ENCODE peak calls at places on chromosomes 2 and 18, in five cellular contexts. J, H, M, N and D are unnamed samples.

GRCh38 chr2:96523659-96524481 is 12.7 kb upstream of the ARID5A start:
- DNase-seq in J (no peak), H (peak; percentile 24), M (no peak), N (no peak), D (no peak)

GRCh38 chr2:12502759-12503158 is 214.0 kb upstream of the TRIB2 start:
- DNase-seq in J (no peak), H (peak; percentile 71), M (no peak), N (no peak), D (no peak)

GRCh38 chr2:108604196-108604595 is 69.9 kb downstream of the LIMS1 start:
- DNase-seq in J (no peak), H (peak; percentile 62), M (no peak), N (no peak), D (peak; percentile 57)

GRCh38 chr2:73034661-73035374 is 36.7 kb downstream of the SFXN5 start:
- DNase-seq in J (no peak), H (no peak), M (no peak), N (no peak), D (no peak)

GRCh38 chr2:40348665-40349064 is 103.2 kb downstream of the SLC8A1 start:
- DNase-seq in J (no peak), H (peak; percentile 88), M (no peak), N (no peak), D (peak; percentile 84)

GRCh38 chr2:64260817-64261216 is 116.6 kb upstream of the PELI1 start:
- DNase-seq in J (no peak), H (no peak), M (no peak), N (peak; percentile 75), D (no peak)

GRCh38 chr18:79580481-79581171 is 99.0 kb upstream of the CTDP1 start:
- DNase-seq in J (peak; percentile 71), H (no peak), M (no peak), N (no peak), D (no peak)

GRCh38 chr2:127614731-127615130 is 31.2 kb upstream of the GPR17 start:
- DNase-seq in J (peak; percentile 21), H (peak; percentile 13), M (no peak), N (no peak), D (no peak)

GRCh38 chr18:30288662-30289414 is 753.7 kb downstream of the DSC3 start:
- DNase-seq in J (no peak), H (no peak), M (no peak), N (no peak), D (no peak)

GRCh38 chr2:101949304-101949703 is 42.5 kb upstream of the IL1R2 start:
- DNase-seq in J (no peak), H (no peak), M (no peak), N (no peak), D (no peak)

GRCh38 chr2:46367286-46367685 is 70.1 kb downstream of the EPAS1 start:
- DNase-seq in J (no peak), H (peak; percentile 47), M (no peak), N (no peak), D (no peak)

GRCh38 chr2:6977786-6978185 is 60.6 kb downstream of the RNF144A start:
- DNase-seq in J (no peak), H (no peak), M (no peak), N (no peak), D (no peak)

GRCh38 chr2:158130832-158131473 is 29.3 kb downstream of the UPP2 start:
- DNase-seq in J (no peak), H (no peak), M (peak; percentile 84), N (no peak), D (no peak)

GRCh38 chr18:44741551-44741950 is 60.9 kb downstream of the SETBP1 start:
- DNase-seq in J (no peak), H (no peak), M (no peak), N (no peak), D (no peak)

DNA sequence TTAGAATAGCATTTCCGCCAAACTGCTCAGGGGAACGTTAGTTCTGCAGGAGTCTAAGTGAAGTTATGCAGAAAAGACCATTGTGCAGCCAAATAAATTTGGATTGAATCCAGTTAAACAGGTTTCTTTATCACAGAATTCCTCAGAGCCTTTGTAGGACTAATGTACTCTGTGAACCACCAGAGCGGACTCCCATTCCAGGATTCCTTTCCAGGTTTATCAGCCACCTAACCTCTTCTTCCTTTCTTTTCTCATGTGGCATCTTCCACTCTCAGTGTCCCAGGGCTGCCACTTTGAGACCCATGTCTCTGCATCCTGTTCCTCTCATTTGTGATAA is 350.4 kb downstream of the TSN start:
- DNase-seq in J (no peak), H (no peak), M (no peak), N (no peak), D (no peak)
- H3K4me3 ChIP-seq in J (no peak overlapping the region), H (no peak overlapping the region), M (no peak overlapping the region), N (no peak overlapping the region), D (no peak overlapping the region)

DNA sequence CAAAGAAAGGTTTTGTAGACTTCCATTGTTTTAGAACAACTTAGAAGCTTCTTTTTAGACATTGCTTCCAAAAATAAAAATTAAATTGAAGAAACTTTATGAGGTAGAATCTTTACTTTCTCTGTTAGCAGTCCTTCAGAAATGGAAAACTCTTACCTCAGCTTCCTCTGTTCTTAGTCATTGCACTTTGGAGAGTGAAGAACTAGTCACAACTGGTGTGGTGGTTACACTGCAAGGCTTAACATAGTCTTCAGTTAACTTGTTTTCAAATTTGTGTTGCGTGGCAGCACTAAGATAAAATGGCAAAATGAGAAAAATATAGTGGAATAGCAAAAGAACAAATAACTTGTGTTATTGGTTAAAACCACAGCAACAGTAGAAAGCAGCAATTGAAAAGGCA is 332.6 kb downstream of the KIAA1328 start:
- DNase-seq in J (no peak), H (no peak), M (no peak), N (no peak), D (no peak)
- H3K4me3 ChIP-seq in J (no peak overlapping the region), H (no peak overlapping the region), M (no peak overlapping the region), N (no peak overlapping the region), D (no peak overlapping the region)

GRCh38 chr2:225464346-225465025 is 65.0 kb downstream of the NYAP2 start:
- DNase-seq in J (no peak), H (no peak), M (no peak), N (no peak), D (no peak)
- H3K4me3 ChIP-seq in J (no peak overlapping the region), H (peak overlapping the region; percentile 31), M (no peak overlapping the region), N (no peak overlapping the region), D (no peak overlapping the region)

DNA sequence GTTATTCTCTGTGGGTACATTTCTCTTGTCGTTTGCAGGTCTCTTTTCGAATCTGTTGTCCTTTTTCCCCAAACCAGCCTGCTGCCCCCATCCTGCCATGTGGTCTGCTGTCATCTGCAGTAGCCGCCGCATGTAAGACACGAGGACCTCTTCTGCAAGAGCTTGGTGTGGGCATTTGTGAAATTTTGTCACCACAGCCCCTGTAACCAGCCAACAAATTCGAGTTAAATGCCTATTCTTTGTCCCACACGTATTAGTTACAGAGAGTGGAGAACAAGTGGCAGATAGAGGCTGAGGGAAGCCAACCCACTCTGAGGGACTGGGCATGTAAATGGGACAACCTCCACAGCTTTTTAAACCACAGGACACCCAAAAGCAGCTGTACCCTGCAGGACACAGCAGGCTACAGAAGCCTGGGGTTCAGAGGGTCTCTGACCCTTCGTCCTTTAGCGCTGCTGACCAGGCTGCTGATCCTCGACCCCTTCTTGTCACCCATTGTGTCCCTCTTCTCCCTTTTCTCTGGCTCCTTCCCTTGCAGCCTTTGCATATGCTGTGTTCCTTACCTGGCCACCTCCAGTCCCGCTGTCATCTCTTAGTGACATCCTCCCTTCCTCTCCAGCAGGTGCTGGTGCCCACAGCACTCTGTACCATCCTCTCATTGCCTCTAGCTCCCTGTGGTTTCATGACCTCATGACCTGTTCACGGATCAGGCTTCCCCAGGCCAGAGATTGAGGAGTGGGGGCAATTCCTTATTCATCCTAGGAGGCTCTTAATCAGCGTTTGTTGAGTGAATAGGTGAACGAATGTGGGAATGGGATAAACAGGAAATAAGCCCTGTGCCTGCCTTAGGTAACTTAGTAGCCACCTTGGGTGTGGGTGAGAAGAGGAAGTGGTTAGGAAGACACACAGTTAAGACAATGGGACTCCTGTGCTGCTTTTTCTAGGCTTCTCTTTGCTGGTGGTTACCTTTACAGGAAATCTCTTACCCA is 35.3 kb downstream of the ITGA6 start:
- DNase-seq in J (no peak), H (no peak), M (no peak), N (no peak), D (no peak)
- H3K4me3 ChIP-seq in J (no peak overlapping the region), H (no peak overlapping the region), M (no peak overlapping the region), N (no peak overlapping the region), D (no peak overlapping the region)

DNA sequence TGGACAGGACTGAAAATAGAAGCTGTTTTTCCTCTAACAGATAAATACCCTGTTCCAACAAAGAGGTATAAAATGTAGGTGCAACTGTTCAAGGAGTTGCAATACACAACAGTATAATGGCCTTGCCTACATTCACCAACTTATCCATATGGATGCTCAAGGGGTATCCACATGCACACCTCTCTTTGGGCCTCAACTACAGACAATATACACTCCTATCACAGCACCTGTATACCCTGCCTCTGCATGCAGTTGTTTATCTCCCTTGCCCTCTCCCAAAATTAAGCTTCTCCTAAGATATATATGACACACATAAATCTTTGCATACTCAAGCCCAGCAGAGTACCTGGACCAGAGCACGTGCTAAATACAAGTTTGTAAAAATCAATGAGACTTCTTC is 37.3 kb downstream of the DARS1 start:
- DNase-seq in J (no peak), H (no peak), M (no peak), N (no peak), D (no peak)
- H3K4me3 ChIP-seq in J (no peak overlapping the region), H (no peak overlapping the region), M (peak overlapping the region; percentile 12), N (no peak overlapping the region), D (no peak overlapping the region)

GRCh38 chr2:179612108-179612507 is 249.3 kb downstream of the ZNF385B start:
- DNase-seq in J (no peak), H (peak; percentile 75), M (no peak), N (no peak), D (no peak)

GRCh38 chr2:179612591-179613298 is 248.7 kb downstream of the ZNF385B start:
- DNase-seq in J (no peak), H (no peak), M (no peak), N (no peak), D (peak; percentile 24)

GRCh38 chr2:179614121-179614520 is 247.3 kb downstream of the ZNF385B start:
- DNase-seq in J (no peak), H (peak; percentile 40), M (no peak), N (no peak), D (no peak)

GRCh38 chr2:179613299-179613651 is 248.1 kb downstream of the ZNF385B start:
- DNase-seq in J (no peak), H (no peak), M (no peak), N (no peak), D (no peak)

DNA sequence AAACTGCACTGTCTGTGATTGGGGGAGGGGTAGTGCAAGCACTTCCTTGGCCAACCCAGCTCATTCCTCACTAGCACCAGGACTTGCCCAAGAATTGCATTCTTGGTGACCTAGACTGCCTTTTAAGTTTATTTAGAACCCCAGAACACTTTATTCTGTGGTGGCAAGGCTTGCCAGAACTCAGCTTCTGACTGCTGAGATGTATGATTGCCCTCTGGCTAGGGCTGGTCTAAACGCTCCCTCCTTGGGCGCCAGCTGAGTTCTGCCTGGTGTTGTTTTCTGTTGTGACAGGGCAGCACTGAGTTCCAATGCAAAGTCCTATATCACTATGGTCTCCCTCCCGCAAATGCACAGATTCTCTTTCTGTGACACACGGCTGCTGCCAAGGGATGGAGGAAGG is 247.7 kb downstream of the ZNF385B start:
- DNase-seq in J (no peak), H (peak; percentile 23), M (no peak), N (no peak), D (no peak)
- H3K4me3 ChIP-seq in J (no peak overlapping the region), H (no peak overlapping the region), M (no peak overlapping the region), N (no peak overlapping the region), D (no peak overlapping the region)